ENCODE peak calls at places on chromosome 10, in four cellular contexts. M is GM04504, Y is NCI-H524 treated with DMSO at 0.1 percent for 48 hours, T is H54. F is an unnamed sample.

GRCh38 chr10:3749597-3750351 is 35.2 kb downstream of the KLF6 start:
- DNase-seq in Y (no peak), T (no peak), M (peak), F (no peak)

GRCh38 chr10:110425684-110426293 is 71.9 kb upstream of the DUSP5 start:
- DNase-seq in T (no peak), Y (no peak), M (peak), F (no peak)

GRCh38 chr10:119817991-119818888 is 54.4 kb downstream of the MCMBP start:
- DNase-seq in M (no peak), Y (no peak), T (no peak), F (no peak)

GRCh38 chr10:95537543-95537930 is 23.6 kb downstream of the SORBS1 start:
- DNase-seq in Y (no peak), T (no peak), M (no peak), F (no peak)

GRCh38 chr10:116655573-116655972 is 34.8 kb downstream of the PNLIPRP2 start:
- DNase-seq in T (no peak), M (no peak), Y (no peak), F (no peak)

GRCh38 chr10:49690673-49691356 is 11.4 kb downstream of the C10orf53 start:
- DNase-seq in M (no peak), Y (no peak), T (no peak), F (no peak)

GRCh38 chr10:12372846-12373245 is 23.5 kb downstream of the CAMK1D start:
- DNase-seq in Y (no peak), M (no peak), T (no peak), F (no peak)

GRCh38 chr10:6704891-6705290 is 124.8 kb upstream of the PRKCQ start:
- DNase-seq in Y (no peak), M (no peak), T (no peak), F (no peak)

GRCh38 chr10:30158325-30158960 is 99.1 kb upstream of the JCAD start:
- DNase-seq in M (no peak), T (no peak), Y (no peak), F (no peak)